ENCODE peak calls at places on chromosomes 16 and 17, in six cellular contexts. Z is kidney tubule cell; F is SW 1271; Y is T-helper 22 cell; H is breast epithelium; P is activated CD8-positive, alpha-beta memory T cell treated with anti-CD3 and anti-CD28 coated beads for 4 hours. X is an unnamed sample.

GRCh38 chr17:45382226-45382625 is 50.4 kb downstream of the ARHGAP27 start:
- DNase-seq in Z (no peak), P (no peak), Y (no peak), F (no peak), H (no peak), X (no peak)

GRCh38 chr17:64384253-64385186 is 6.1 kb downstream of the PECAM1 start:
- DNase-seq in H (no peak), F (no peak), P (no peak), Y (no peak), Z (peak; percentile 98), X (peak; percentile 15)

GRCh38 chr16:78249056-78249455 is 149.6 kb downstream of the WWOX start:
- DNase-seq in P (no peak), Y (no peak), F (no peak), Z (peak; percentile 65), H (no peak), X (no peak)

GRCh38 chr16:54199486-54200160 is 87.0 kb downstream of the IRX3 start:
- DNase-seq in Z (no peak), H (no peak), P (no peak), Y (no peak), F (no peak), X (no peak)

GRCh38 chr17:13541032-13541480 is 60.7 kb downstream of the HS3ST3A1 start:
- DNase-seq in H (no peak), P (no peak), Z (peak; percentile 86), F (no peak), Y (no peak), X (peak; percentile 93)

GRCh38 chr17:44502598-44503079 is 567 bp downstream of the GPATCH8 start:
- DNase-seq in F (peak; percentile 49), Y (no peak), Z (peak; percentile 33), P (no peak), H (no peak), X (no peak)

GRCh38 chr17:18025596-18026407 is 13.2 kb downstream of the ATPAF2 start:
- DNase-seq in F (peak; percentile 26), Z (peak; percentile 53), Y (no peak), H (no peak), P (no peak), X (peak; percentile 85)

GRCh38 chr16:70588565-70588964 is 57.8 kb upstream of the IL34 start:
- DNase-seq in Y (no peak), Z (no peak), P (no peak), H (no peak), F (no peak), X (no peak)

GRCh38 chr17:1829189-1829578 is 518 bp downstream of the SMYD4 start:
- DNase-seq in Z (peak; percentile 34), P (no peak), F (peak; percentile 33), Y (no peak), H (no peak), X (peak; percentile 22)

GRCh38 chr16:8686879-8687278 is 12.5 kb downstream of the ABAT start:
- DNase-seq in Y (no peak), F (no peak), Z (no peak), H (no peak), P (no peak), X (no peak)

GRCh38 chr16:46691720-46692119 is 2.3 kb downstream of the ORC6 start:
- DNase-seq in Z (peak; percentile 29), Y (no peak), F (no peak), H (no peak), P (no peak), X (no peak)

GRCh38 chr17:50835563-50836231 is at the start of gene WFIKKN2:
- DNase-seq in Z (no peak), F (no peak), Y (no peak), P (no peak), H (no peak), X (no peak)

GRCh38 chr16:65702707-65703402 is 581.0 kb upstream of the CDH11 start:
- DNase-seq in Z (no peak), F (no peak), H (no peak), P (no peak), Y (no peak), X (no peak)

GRCh38 chr16:27174007-27174406 is 29.3 kb upstream of the KDM8 start:
- DNase-seq in Y (peak; percentile 59), Z (peak; percentile 16), P (peak; percentile 23), H (no peak), F (no peak), X (peak; percentile 32)

GRCh38 chr16:54006693-54007092 is 279.9 kb downstream of the IRX3 start:
- DNase-seq in P (no peak), H (no peak), F (no peak), Z (no peak), Y (no peak), X (no peak)

GRCh38 chr17:42891539-42892152 is 9.0 kb upstream of the G6PC1 start:
- DNase-seq in F (no peak), P (no peak), H (no peak), Y (no peak), Z (no peak), X (no peak)

GRCh38 chr17:55327225-55328088 is 62.7 kb downstream of the HLF start:
- DNase-seq in Z (peak; percentile 30), P (no peak), F (no peak), Y (no peak), H (no peak), X (no peak)

GRCh38 chr17:75530837-75531723 is 5.6 kb downstream of the LLGL2 start:
- DNase-seq in Z (no peak), P (no peak), H (no peak), F (no peak), Y (no peak), X (no peak)

GRCh38 chr16:1899641-1900451 is 18.4 kb downstream of the HS3ST6 start:
- DNase-seq in P (no peak), F (no peak), Z (no peak), H (no peak), Y (no peak), X (no peak)

GRCh38 chr17:50181601-50182345 is 16.0 kb downstream of the SGCA start:
- DNase-seq in F (no peak), P (no peak), H (no peak), Y (no peak), Z (no peak), X (no peak)

GRCh38 chr16:50818380-50818779 is 76.5 kb downstream of the CYLD start:
- DNase-seq in F (no peak), Z (no peak), Y (no peak), P (no peak), H (no peak), X (no peak)

GRCh38 chr17:978110-979093 is 1.2 kb downstream of the NXN start:
- DNase-seq in Y (no peak), Z (no peak), P (no peak), F (no peak), H (no peak), X (no peak)

GRCh38 chr16:74718741-74719610 is 18.3 kb upstream of the MLKL start:
- DNase-seq in Y (no peak), P (no peak), F (no peak), H (no peak), Z (no peak), X (no peak)

GRCh38 chr16:81633147-81633619 is 145.9 kb upstream of the PLCG2 start:
- DNase-seq in P (no peak), F (no peak), H (no peak), Y (no peak), Z (peak; percentile 38), X (no peak)

GRCh38 chr16:66273644-66274334 is 92.7 kb upstream of the CDH5 start:
- DNase-seq in F (no peak), P (no peak), Y (no peak), Z (peak; percentile 34), H (no peak), X (no peak)

GRCh38 chr17:67059372-67059771 is 15.0 kb downstream of the CACNG1 start:
- DNase-seq in P (no peak), F (no peak), Z (no peak), H (peak; percentile 50), Y (no peak), X (no peak)

GRCh38 chr17:9991351-9991750 is 86.3 kb upstream of the RCVRN start:
- DNase-seq in P (no peak), F (no peak), Y (no peak), H (no peak), Z (no peak), X (no peak)

GRCh38 chr16:188674-189073 is 8.4 kb downstream of the HBQ1 start:
- DNase-seq in Y (no peak), F (no peak), Z (peak; percentile 9), P (no peak), H (no peak), X (no peak)

GRCh38 chr17:4497101-4497824 is 1.4 kb upstream of the SPNS2 start:
- DNase-seq in Z (peak; percentile 99), F (no peak), P (no peak), Y (no peak), H (no peak), X (peak; percentile 75)

X was measured in HT1080.